ENCODE peak calls at places on chromosomes 16 and 17, in four cellular contexts. One of them, this sample, is unnamed.

GRCh38 chr17:81219476-81220180 is 3.1 kb downstream of the CEP131 start:
- DNase-seq in AG04449: no peak
- DNase-seq in fibroblast of pulmonary artery: no peak
- DNase-seq in fibroblast of the aortic adventitia: no peak
- DNase-seq in this sample: no peak

GRCh38 chr17:3732171-3732570 is 8.5 kb downstream of the HASPIN start:
- DNase-seq in fibroblast of the aortic adventitia: peak
- DNase-seq in AG04449: no peak
- DNase-seq in fibroblast of pulmonary artery: peak
- DNase-seq in this sample: peak

GRCh38 chr16:49200223-49200820 is 81.3 kb downstream of the CBLN1 start:
- DNase-seq in fibroblast of the aortic adventitia: no peak
- DNase-seq in AG04449: no peak
- DNase-seq in fibroblast of pulmonary artery: no peak
- DNase-seq in this sample: no peak

GRCh38 chr17:62892870-62893338 is 73.1 kb upstream of the TANC2 start:
- DNase-seq in fibroblast of pulmonary artery: peak
- DNase-seq in fibroblast of the aortic adventitia: peak
- DNase-seq in AG04449: peak
- DNase-seq in this sample: peak

GRCh38 chr17:36880506-36880905 is 56.8 kb upstream of the LHX1 start:
- DNase-seq in fibroblast of the aortic adventitia: no peak
- DNase-seq in AG04449: no peak
- DNase-seq in fibroblast of pulmonary artery: no peak
- DNase-seq in this sample: no peak

GRCh38 chr16:51577621-51578303 is 426.7 kb upstream of the SALL1 start:
- DNase-seq in AG04449: no peak
- DNase-seq in fibroblast of pulmonary artery: no peak
- DNase-seq in fibroblast of the aortic adventitia: no peak
- DNase-seq in this sample: peak

GRCh38 chr17:64780096-64781012 is 118.2 kb upstream of the SMURF2 start:
- DNase-seq in AG04449: no peak
- DNase-seq in fibroblast of the aortic adventitia: no peak
- DNase-seq in fibroblast of pulmonary artery: no peak
- DNase-seq in this sample: no peak

GRCh38 chr16:23148513-23149266 is 562 bp downstream of the USP31 start:
- DNase-seq in fibroblast of pulmonary artery: peak
- DNase-seq in AG04449: no peak
- DNase-seq in fibroblast of the aortic adventitia: peak
- DNase-seq in this sample: peak

GRCh38 chr16:50185005-50185505 is 31.9 kb downstream of the TENT4B start:
- DNase-seq in AG04449: peak
- DNase-seq in fibroblast of pulmonary artery: no peak
- DNase-seq in fibroblast of the aortic adventitia: peak
- DNase-seq in this sample: peak

GRCh38 chr17:42287305-42288077 is 807 bp upstream of the STAT5A start:
- DNase-seq in fibroblast of pulmonary artery: no peak
- DNase-seq in AG04449: no peak
- DNase-seq in fibroblast of the aortic adventitia: peak
- DNase-seq in this sample: peak

GRCh38 chr16:57299009-57299718 is 14.7 kb upstream of the PLLP start:
- DNase-seq in fibroblast of the aortic adventitia: no peak
- DNase-seq in fibroblast of pulmonary artery: no peak
- DNase-seq in AG04449: no peak
- DNase-seq in this sample: peak

GRCh38 chr17:37092041-37092440 is 143.3 kb downstream of the AATF start:
- DNase-seq in fibroblast of pulmonary artery: no peak
- DNase-seq in AG04449: no peak
- DNase-seq in fibroblast of the aortic adventitia: no peak
- DNase-seq in this sample: no peak

GRCh38 chr17:79214940-79215604 is 140.4 kb downstream of the ENGASE start:
- DNase-seq in AG04449: no peak
- DNase-seq in fibroblast of pulmonary artery: no peak
- DNase-seq in fibroblast of the aortic adventitia: no peak
- DNase-seq in this sample: no peak

GRCh38 chr17:58993322-58993721 is 113.4 kb downstream of the TRIM37 start:
- DNase-seq in fibroblast of the aortic adventitia: no peak
- DNase-seq in AG04449: no peak
- DNase-seq in fibroblast of pulmonary artery: no peak
- DNase-seq in this sample: no peak

DNA sequence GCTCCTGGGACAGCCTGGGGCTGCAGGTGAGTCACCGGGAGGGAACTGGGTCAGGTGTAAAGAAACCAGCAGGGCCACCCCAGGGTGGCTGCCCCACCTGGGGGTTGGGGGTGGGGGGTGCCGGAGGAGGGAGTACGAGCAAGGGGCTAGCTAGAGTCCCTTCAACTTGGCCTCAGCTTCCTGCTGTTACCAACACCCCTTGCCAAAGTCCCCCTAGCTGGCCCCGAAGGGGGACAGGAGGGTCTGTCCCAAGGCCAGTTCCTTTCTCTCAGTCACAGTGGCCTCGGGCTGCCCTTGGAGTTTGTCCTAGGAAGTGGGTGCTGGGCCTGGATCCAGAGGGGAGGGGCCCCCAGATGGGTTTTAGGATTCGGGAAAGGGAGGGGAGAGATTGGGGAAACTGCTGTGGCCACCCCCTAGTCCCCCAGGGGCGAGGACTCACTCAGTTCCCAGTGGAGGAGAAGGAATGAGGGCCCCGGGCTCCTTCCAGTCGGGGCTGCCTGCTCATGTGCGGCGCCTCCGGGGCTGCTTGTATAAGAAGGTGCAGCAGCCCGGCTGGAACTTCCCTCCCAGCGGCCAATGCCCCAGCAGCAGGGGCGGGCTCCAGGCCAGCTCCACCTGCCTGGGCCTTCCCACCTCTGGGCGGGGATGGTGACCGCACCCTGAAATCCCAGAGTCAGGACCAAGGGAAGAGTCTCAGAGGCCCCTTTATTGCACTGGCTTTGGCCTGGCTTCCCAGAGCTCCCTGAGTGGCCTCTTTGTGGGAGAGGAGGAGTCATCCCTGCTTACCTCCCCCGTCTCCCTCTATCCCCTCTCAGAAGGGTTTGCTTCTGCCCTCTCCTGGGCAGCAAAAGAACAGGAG is 7.3 kb downstream of the ARHGAP27 start:
- DNase-seq in fibroblast of pulmonary artery: peak
- DNase-seq in fibroblast of the aortic adventitia: peak
- DNase-seq in AG04449: no peak
- DNase-seq in this sample: peak
- H3K4me3 ChIP-seq in fibroblast of pulmonary artery: no peak
- H3K4me3 ChIP-seq in fibroblast of the aortic adventitia: no peak
- H3K4me3 ChIP-seq in AG04449: no peak
- H3K4me3 ChIP-seq in this sample: no peak

DNA sequence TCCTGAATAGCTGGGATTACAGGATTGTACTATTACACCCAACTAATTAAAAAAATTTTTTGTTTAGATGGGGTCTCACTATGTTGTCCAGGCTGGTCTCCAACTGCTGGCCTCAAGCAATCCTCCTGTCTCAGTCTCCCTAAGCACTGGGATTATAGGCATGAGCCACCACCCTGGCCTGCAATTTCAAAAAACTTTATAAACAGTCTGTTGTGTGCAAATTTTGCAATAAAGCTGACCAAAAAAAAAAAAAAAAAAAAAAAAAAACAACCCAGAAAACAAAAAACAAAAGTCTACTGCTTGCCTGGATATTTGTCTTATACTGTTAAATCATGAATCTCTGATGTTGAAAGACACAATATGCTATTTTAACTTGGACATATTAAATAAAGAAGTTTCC is 4.4 kb downstream of the CREBBP start:
- DNase-seq in AG04449: no peak
- DNase-seq in fibroblast of the aortic adventitia: no peak
- DNase-seq in fibroblast of pulmonary artery: no peak
- DNase-seq in this sample: no peak
- TF ChIP-seq CTCF in AG04449: no peak
- TF ChIP-seq CTCF in fibroblast of the aortic adventitia: no peak
- TF ChIP-seq CTCF in fibroblast of pulmonary artery: no peak
- TF ChIP-seq CTCF in this sample: no peak

GRCh38 chr17:30253316-30253715 is 17.8 kb upstream of the SLC6A4 start:
- DNase-seq in fibroblast of pulmonary artery: no peak
- DNase-seq in AG04449: no peak
- DNase-seq in fibroblast of the aortic adventitia: no peak
- DNase-seq in this sample: no peak
- H3K4me3 ChIP-seq in fibroblast of pulmonary artery: no peak
- H3K4me3 ChIP-seq in AG04449: no peak
- H3K4me3 ChIP-seq in fibroblast of the aortic adventitia: no peak
- H3K4me3 ChIP-seq in this sample: no peak

DNA sequence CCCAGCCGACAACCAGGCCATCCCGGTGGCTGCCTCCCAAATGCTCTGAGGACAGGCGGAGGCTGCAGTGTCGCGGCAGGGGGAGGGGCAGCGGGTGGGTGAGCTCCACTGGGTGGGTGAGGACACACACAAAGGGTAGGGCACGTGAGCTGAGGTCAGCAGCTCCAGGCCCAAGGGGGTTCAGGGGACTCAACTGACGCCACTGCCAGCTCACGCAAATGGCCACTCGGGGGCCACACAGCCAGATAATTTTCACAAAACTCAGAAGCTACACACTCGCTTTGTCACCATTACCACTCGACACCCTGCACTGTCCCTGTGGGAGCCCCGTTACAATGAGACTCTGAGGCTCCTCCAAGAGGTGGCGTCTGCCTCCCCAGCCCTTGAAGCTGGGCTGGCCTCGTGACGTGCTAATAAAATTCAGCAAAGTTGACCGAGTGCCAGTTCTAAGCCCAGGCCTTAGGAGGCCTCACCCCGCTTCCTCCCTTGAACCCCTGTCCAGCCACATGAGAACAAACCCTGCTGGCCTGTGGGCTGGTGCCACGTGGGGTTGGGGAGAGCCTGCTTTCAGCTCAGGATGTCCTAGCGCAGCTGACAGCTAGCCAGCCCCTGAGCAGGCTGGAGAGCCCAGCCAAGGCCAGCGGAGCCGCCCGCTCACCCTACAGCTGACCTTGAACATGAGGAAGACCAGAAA is 56.9 kb downstream of the RMI2 start:
- DNase-seq in fibroblast of pulmonary artery: no peak
- DNase-seq in fibroblast of the aortic adventitia: no peak
- DNase-seq in AG04449: no peak
- DNase-seq in this sample: no peak
- TF ChIP-seq CTCF in fibroblast of pulmonary artery: no peak
- TF ChIP-seq CTCF in fibroblast of the aortic adventitia: no peak
- TF ChIP-seq CTCF in AG04449: no peak
- TF ChIP-seq CTCF in this sample: no peak

GRCh38 chr17:48520631-48521045 is 10.2 kb downstream of the HOXB1 start:
- DNase-seq in AG04449: no peak
- DNase-seq in fibroblast of pulmonary artery: no peak
- DNase-seq in fibroblast of the aortic adventitia: peak
- DNase-seq in this sample: no peak
- H3K4me3 ChIP-seq in AG04449: no peak
- H3K4me3 ChIP-seq in fibroblast of pulmonary artery: no peak
- H3K4me3 ChIP-seq in fibroblast of the aortic adventitia: no peak
- H3K4me3 ChIP-seq in this sample: no peak

GRCh38 chr16:17015702-17016101 is 455.1 kb downstream of the XYLT1 start:
- DNase-seq in fibroblast of the aortic adventitia: no peak
- DNase-seq in fibroblast of pulmonary artery: no peak
- DNase-seq in AG04449: no peak
- DNase-seq in this sample: no peak

GRCh38 chr16:17019366-17019765 is 451.4 kb downstream of the XYLT1 start:
- DNase-seq in fibroblast of pulmonary artery: no peak
- DNase-seq in fibroblast of the aortic adventitia: no peak
- DNase-seq in AG04449: no peak
- DNase-seq in this sample: no peak

GRCh38 chr16:17018715-17019014 is 452.1 kb downstream of the XYLT1 start:
- DNase-seq in fibroblast of the aortic adventitia: no peak
- DNase-seq in AG04449: no peak
- DNase-seq in fibroblast of pulmonary artery: no peak
- DNase-seq in this sample: peak

GRCh38 chr16:17014484-17015121 is 456.2 kb downstream of the XYLT1 start:
- DNase-seq in AG04449: no peak
- DNase-seq in fibroblast of pulmonary artery: no peak
- DNase-seq in fibroblast of the aortic adventitia: no peak
- DNase-seq in this sample: no peak

GRCh38 chr16:17017442-17017841 is 453.3 kb downstream of the XYLT1 start:
- DNase-seq in AG04449: no peak
- DNase-seq in fibroblast of pulmonary artery: no peak
- DNase-seq in fibroblast of the aortic adventitia: no peak
- DNase-seq in this sample: no peak
- TF ChIP-seq CTCF in AG04449: no peak
- TF ChIP-seq CTCF in fibroblast of pulmonary artery: no peak
- TF ChIP-seq CTCF in fibroblast of the aortic adventitia: no peak
- TF ChIP-seq CTCF in this sample: no peak

DNA sequence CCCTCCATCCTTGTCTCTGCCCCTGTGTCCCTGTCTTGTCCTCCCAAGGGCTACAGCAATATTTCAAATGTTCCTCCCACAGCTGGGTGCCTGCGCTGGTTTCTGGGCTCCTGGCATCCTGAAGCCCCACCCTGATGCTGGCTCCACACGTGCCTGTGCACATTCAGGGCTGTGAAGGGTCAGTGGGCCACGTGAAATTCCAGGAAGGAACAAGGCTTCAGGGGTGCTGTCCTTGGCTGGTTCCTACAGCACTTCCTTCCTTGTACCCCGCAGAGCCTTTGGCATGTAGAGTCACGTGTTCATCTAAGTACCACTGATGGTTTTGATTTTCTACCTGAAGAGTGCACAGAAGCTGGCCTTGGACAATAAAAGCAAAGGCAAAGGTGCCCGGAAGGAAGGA is 57.7 kb upstream of the NLK start:
- DNase-seq in AG04449: no peak
- DNase-seq in fibroblast of the aortic adventitia: no peak
- DNase-seq in fibroblast of pulmonary artery: no peak
- DNase-seq in this sample: no peak
- H3K4me3 ChIP-seq in AG04449: no peak
- H3K4me3 ChIP-seq in fibroblast of the aortic adventitia: no peak
- H3K4me3 ChIP-seq in fibroblast of pulmonary artery: no peak
- H3K4me3 ChIP-seq in this sample: no peak

This sample was measured in fibroblast of mammary gland.